ENCODE peak calls at places on chromosomes 1 and 21, in five cellular contexts. One of them, this sample, is unnamed.

GRCh38 chr1:233364695-233365539 is 37.4 kb downstream of the MAP3K21 start:
- DNase-seq in CD4-positive, CD25-positive, alpha-beta regulatory T cell: no peak
- DNase-seq in heart left ventricle: no peak
- DNase-seq in esophagus squamous epithelium: no peak
- DNase-seq in Peyer's patch: no peak
- DNase-seq in this sample: no peak

GRCh38 chr1:156160000-156160743 is 6.8 kb downstream of the SEMA4A start:
- DNase-seq in esophagus squamous epithelium: no peak
- DNase-seq in CD4-positive, CD25-positive, alpha-beta regulatory T cell: no peak
- DNase-seq in Peyer's patch: no peak
- DNase-seq in heart left ventricle: peak; percentile 75
- DNase-seq in this sample: no peak

GRCh38 chr1:235313262-235313661 is 14.7 kb downstream of the ARID4B start:
- DNase-seq in esophagus squamous epithelium: no peak
- DNase-seq in heart left ventricle: no peak
- DNase-seq in CD4-positive, CD25-positive, alpha-beta regulatory T cell: no peak
- DNase-seq in Peyer's patch: no peak
- DNase-seq in this sample: no peak

GRCh38 chr21:34996304-34997081 is 52.6 kb downstream of the RUNX1 start:
- DNase-seq in esophagus squamous epithelium: no peak
- DNase-seq in heart left ventricle: no peak
- DNase-seq in CD4-positive, CD25-positive, alpha-beta regulatory T cell: no peak
- DNase-seq in Peyer's patch: no peak
- DNase-seq in this sample: no peak

GRCh38 chr1:8941906-8942305 is 3.8 kb upstream of the CA6 start:
- DNase-seq in Peyer's patch: no peak
- DNase-seq in esophagus squamous epithelium: no peak
- DNase-seq in heart left ventricle: no peak
- DNase-seq in CD4-positive, CD25-positive, alpha-beta regulatory T cell: no peak
- DNase-seq in this sample: no peak

GRCh38 chr1:207021139-207021861 is 11.3 kb downstream of the C1orf116 start:
- DNase-seq in esophagus squamous epithelium: no peak
- DNase-seq in CD4-positive, CD25-positive, alpha-beta regulatory T cell: no peak
- DNase-seq in heart left ventricle: no peak
- DNase-seq in Peyer's patch: no peak
- DNase-seq in this sample: no peak

GRCh38 chr1:15656464-15656863 is 27.7 kb upstream of the PLEKHM2 start:
- DNase-seq in CD4-positive, CD25-positive, alpha-beta regulatory T cell: no peak
- DNase-seq in esophagus squamous epithelium: no peak
- DNase-seq in Peyer's patch: no peak
- DNase-seq in heart left ventricle: no peak
- DNase-seq in this sample: no peak

GRCh38 chr1:215606564-215607168 is 39.6 kb downstream of the KCTD3 start:
- DNase-seq in CD4-positive, CD25-positive, alpha-beta regulatory T cell: no peak
- DNase-seq in Peyer's patch: no peak
- DNase-seq in esophagus squamous epithelium: no peak
- DNase-seq in heart left ventricle: no peak
- DNase-seq in this sample: no peak

GRCh38 chr1:176205322-176205914 is 1.7 kb downstream of the COP1 start:
- DNase-seq in heart left ventricle: no peak
- DNase-seq in Peyer's patch: no peak
- DNase-seq in CD4-positive, CD25-positive, alpha-beta regulatory T cell: no peak
- DNase-seq in esophagus squamous epithelium: no peak
- DNase-seq in this sample: no peak

GRCh38 chr21:44969965-44970755 is 30.3 kb downstream of the SLX9 start:
- DNase-seq in CD4-positive, CD25-positive, alpha-beta regulatory T cell: no peak
- DNase-seq in esophagus squamous epithelium: no peak
- DNase-seq in heart left ventricle: no peak
- DNase-seq in Peyer's patch: no peak
- DNase-seq in this sample: no peak

GRCh38 chr21:36210779-36211659 is 54.4 kb downstream of the DOP1B start:
- DNase-seq in esophagus squamous epithelium: no peak
- DNase-seq in heart left ventricle: no peak
- DNase-seq in CD4-positive, CD25-positive, alpha-beta regulatory T cell: no peak
- DNase-seq in Peyer's patch: no peak
- DNase-seq in this sample: no peak

GRCh38 chr21:42257091-42257760 is 38.3 kb downstream of the ABCG1 start:
- DNase-seq in heart left ventricle: no peak
- DNase-seq in esophagus squamous epithelium: no peak
- DNase-seq in Peyer's patch: peak; percentile 46
- DNase-seq in CD4-positive, CD25-positive, alpha-beta regulatory T cell: no peak
- DNase-seq in this sample: no peak

GRCh38 chr1:44050261-44050660 is 19.0 kb upstream of the SLC6A9 start:
- DNase-seq in CD4-positive, CD25-positive, alpha-beta regulatory T cell: no peak
- DNase-seq in esophagus squamous epithelium: no peak
- DNase-seq in Peyer's patch: no peak
- DNase-seq in heart left ventricle: no peak
- DNase-seq in this sample: no peak

GRCh38 chr1:77370161-77370560 is 88.3 kb downstream of the AK5 start:
- DNase-seq in heart left ventricle: no peak
- DNase-seq in esophagus squamous epithelium: no peak
- DNase-seq in CD4-positive, CD25-positive, alpha-beta regulatory T cell: no peak
- DNase-seq in Peyer's patch: no peak
- DNase-seq in this sample: no peak

GRCh38 chr1:183609313-183609712 is 19.1 kb upstream of the NCF2 start:
- DNase-seq in Peyer's patch: peak; percentile 70
- DNase-seq in esophagus squamous epithelium: no peak
- DNase-seq in CD4-positive, CD25-positive, alpha-beta regulatory T cell: no peak
- DNase-seq in heart left ventricle: peak; percentile 58
- DNase-seq in this sample: peak; percentile 48

GRCh38 chr1:161739865-161740566 is 9.6 kb upstream of the DUSP12 start:
- DNase-seq in CD4-positive, CD25-positive, alpha-beta regulatory T cell: no peak
- DNase-seq in esophagus squamous epithelium: no peak
- DNase-seq in heart left ventricle: peak; percentile 27
- DNase-seq in Peyer's patch: peak; percentile 85
- DNase-seq in this sample: no peak

GRCh38 chr1:214976665-214977064 is 105.9 kb upstream of the KCNK2 start:
- DNase-seq in esophagus squamous epithelium: no peak
- DNase-seq in CD4-positive, CD25-positive, alpha-beta regulatory T cell: no peak
- DNase-seq in Peyer's patch: no peak
- DNase-seq in heart left ventricle: no peak
- DNase-seq in this sample: no peak

GRCh38 chr21:26804895-26805609 is 40.2 kb downstream of the ADAMTS1 start:
- DNase-seq in esophagus squamous epithelium: no peak
- DNase-seq in Peyer's patch: no peak
- DNase-seq in heart left ventricle: no peak
- DNase-seq in CD4-positive, CD25-positive, alpha-beta regulatory T cell: no peak
- DNase-seq in this sample: no peak

GRCh38 chr1:236699366-236699765 is 13.1 kb downstream of the ACTN2 start:
- DNase-seq in esophagus squamous epithelium: no peak
- DNase-seq in heart left ventricle: no peak
- DNase-seq in CD4-positive, CD25-positive, alpha-beta regulatory T cell: no peak
- DNase-seq in Peyer's patch: no peak
- DNase-seq in this sample: no peak

GRCh38 chr1:51433269-51433971 is 85.6 kb downstream of the EPS15 start:
- DNase-seq in Peyer's patch: no peak
- DNase-seq in heart left ventricle: no peak
- DNase-seq in esophagus squamous epithelium: no peak
- DNase-seq in CD4-positive, CD25-positive, alpha-beta regulatory T cell: no peak
- DNase-seq in this sample: no peak
- H3K4me3 ChIP-seq in Peyer's patch: no peak overlapping the region
- H3K4me3 ChIP-seq in heart left ventricle: no peak overlapping the region
- H3K4me3 ChIP-seq in esophagus squamous epithelium: no peak overlapping the region
- H3K4me3 ChIP-seq in CD4-positive, CD25-positive, alpha-beta regulatory T cell: peak overlapping the region; percentile 65
- H3K4me3 ChIP-seq in this sample: no peak overlapping the region

GRCh38 chr1:26697978-26698849 is 2.4 kb downstream of the ARID1A start:
- DNase-seq in CD4-positive, CD25-positive, alpha-beta regulatory T cell: peak; percentile 41
- DNase-seq in heart left ventricle: peak; percentile 65
- DNase-seq in esophagus squamous epithelium: no peak
- DNase-seq in Peyer's patch: peak; percentile 72
- DNase-seq in this sample: peak; percentile 67

GRCh38 chr1:26696645-26697440 is 1.0 kb downstream of the ARID1A start:
- DNase-seq in Peyer's patch: peak; percentile 75
- DNase-seq in CD4-positive, CD25-positive, alpha-beta regulatory T cell: peak; percentile 70
- DNase-seq in esophagus squamous epithelium: no peak
- DNase-seq in heart left ventricle: peak; percentile 32
- DNase-seq in this sample: peak; percentile 46

GRCh38 chr1:26696191-26696644 is 403 bp downstream of the ARID1A start:
- DNase-seq in heart left ventricle: no peak
- DNase-seq in esophagus squamous epithelium: no peak
- DNase-seq in CD4-positive, CD25-positive, alpha-beta regulatory T cell: peak; percentile 29
- DNase-seq in Peyer's patch: peak; percentile 54
- DNase-seq in this sample: peak; percentile 65

GRCh38 chr1:26695417-26696190 is at the start of gene ARID1A:
- DNase-seq in Peyer's patch: peak; percentile 98
- DNase-seq in esophagus squamous epithelium: peak; percentile 82
- DNase-seq in heart left ventricle: peak; percentile 96
- DNase-seq in CD4-positive, CD25-positive, alpha-beta regulatory T cell: peak; percentile 92
- DNase-seq in this sample: peak; percentile 97

DNA sequence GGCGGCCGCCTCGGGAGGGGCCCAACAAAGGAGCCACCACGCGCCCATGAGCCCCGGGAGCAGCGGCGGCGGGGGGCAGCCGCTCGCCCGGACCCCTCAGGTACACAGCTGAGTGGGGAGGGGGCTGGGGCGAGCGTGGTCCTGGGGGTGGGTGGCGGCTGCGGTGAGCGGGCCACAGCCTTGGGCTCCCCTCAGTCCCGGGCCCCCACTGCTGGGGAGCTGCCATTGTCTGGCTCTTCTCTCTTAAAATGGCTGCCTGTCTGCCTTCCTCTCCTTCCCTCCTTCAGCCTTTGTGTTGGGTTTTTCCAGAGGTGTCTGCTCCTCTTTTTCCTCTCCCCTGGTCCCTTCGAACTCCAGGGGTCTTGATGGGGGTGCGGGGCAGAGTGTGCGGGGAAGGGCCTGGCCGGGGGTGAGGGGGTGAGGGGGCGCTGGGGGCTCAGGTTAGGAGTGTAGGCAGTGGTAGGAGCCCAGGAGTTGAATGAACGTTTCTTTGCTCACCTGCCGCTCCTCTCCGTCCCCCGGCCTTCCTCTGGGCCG is 1.7 kb downstream of the ARID1A start:
- DNase-seq in heart left ventricle: no peak
- DNase-seq in esophagus squamous epithelium: no peak
- DNase-seq in CD4-positive, CD25-positive, alpha-beta regulatory T cell: peak; percentile 7
- DNase-seq in Peyer's patch: no peak
- DNase-seq in this sample: no peak
- H3K4me1 ChIP-seq in heart left ventricle: peaks cover 42% of the 10 kb centered on the region
- H3K4me1 ChIP-seq in esophagus squamous epithelium: peaks cover 45% of the 10 kb centered on the region
- H3K4me1 ChIP-seq in CD4-positive, CD25-positive, alpha-beta regulatory T cell: peaks cover 68% of the 10 kb centered on the region
- H3K4me1 ChIP-seq in Peyer's patch: no peaks in the 10 kb centered on the region
- H3K4me1 ChIP-seq in this sample: peaks cover 54% of the 10 kb centered on the region

GRCh38 chr21:33025471-33026298 is at the start of gene OLIG2:
- DNase-seq in heart left ventricle: no peak
- DNase-seq in Peyer's patch: no peak
- DNase-seq in CD4-positive, CD25-positive, alpha-beta regulatory T cell: no peak
- DNase-seq in esophagus squamous epithelium: no peak
- DNase-seq in this sample: no peak
- H3K4me3 ChIP-seq in heart left ventricle: peak within 1 kb of the TSS; percentile 20
- H3K4me3 ChIP-seq in Peyer's patch: no peak within 1 kb of the TSS
- H3K4me3 ChIP-seq in CD4-positive, CD25-positive, alpha-beta regulatory T cell: no peak within 1 kb of the TSS
- H3K4me3 ChIP-seq in esophagus squamous epithelium: no peak within 1 kb of the TSS
- H3K4me3 ChIP-seq in this sample: no peak within 1 kb of the TSS

DNA sequence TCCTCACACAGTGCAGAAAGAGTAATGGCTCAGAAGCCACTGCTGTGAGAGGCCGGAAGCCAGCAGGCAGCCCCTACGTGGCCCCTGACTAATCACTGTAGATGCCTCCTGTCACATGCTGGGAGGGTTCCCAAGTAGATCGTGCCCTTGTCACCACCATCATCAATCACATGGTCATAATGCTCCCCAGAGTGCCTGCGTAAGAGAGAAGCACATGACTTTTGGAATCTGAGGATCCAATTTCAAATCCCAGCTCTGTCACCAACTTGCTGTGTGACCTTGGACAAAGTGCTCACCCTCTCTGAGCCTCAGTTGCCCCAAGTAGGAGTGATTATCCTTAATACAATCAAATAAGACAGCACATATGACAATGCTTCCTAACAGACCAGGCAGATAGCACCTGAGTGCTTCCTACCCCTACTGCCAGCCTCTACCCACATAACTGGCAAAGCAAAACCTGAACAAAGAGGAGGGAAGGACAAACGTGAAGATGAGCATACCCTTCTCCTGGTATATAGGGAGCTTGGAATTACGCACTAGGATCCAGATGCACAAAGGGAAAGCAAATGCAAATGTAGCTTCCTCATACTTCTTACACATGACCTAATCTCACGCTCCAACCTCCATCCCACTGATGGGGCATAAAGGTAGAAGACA is 65.7 kb downstream of the SDC3 start:
- DNase-seq in CD4-positive, CD25-positive, alpha-beta regulatory T cell: no peak
- DNase-seq in Peyer's patch: no peak
- DNase-seq in esophagus squamous epithelium: no peak
- DNase-seq in heart left ventricle: no peak
- DNase-seq in this sample: no peak
- H3K4me1 ChIP-seq in CD4-positive, CD25-positive, alpha-beta regulatory T cell: no peaks in the 10 kb centered on the region
- H3K4me1 ChIP-seq in Peyer's patch: no peaks in the 10 kb centered on the region
- H3K4me1 ChIP-seq in esophagus squamous epithelium: peaks cover 3% of the 10 kb centered on the region
- H3K4me1 ChIP-seq in heart left ventricle: peaks cover 4% of the 10 kb centered on the region
- H3K4me1 ChIP-seq in this sample: peaks cover 5% of the 10 kb centered on the region

DNA sequence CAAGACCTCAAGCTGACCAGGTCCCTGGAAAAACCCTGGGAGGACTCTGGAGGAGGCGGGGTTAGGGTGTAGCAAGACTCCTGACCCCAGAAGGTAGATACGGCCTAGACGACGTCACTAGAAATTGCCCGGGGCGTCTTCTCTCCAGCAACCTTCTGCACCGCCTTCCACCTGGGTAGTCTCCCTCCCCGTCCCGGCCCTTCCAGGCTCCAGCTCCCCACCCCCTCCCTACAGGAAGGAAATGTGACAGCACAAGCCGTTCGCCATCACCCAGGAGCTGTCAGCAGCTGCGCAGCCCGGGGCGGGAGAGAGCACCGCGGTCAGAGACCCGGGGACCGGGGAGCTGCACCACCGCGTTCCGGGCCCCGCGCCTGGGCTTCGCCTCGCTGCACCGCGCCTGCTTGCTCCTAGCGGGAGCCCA is 20.0 kb downstream of the SERTAD4 start:
- DNase-seq in CD4-positive, CD25-positive, alpha-beta regulatory T cell: no peak
- DNase-seq in heart left ventricle: peak; percentile 24
- DNase-seq in Peyer's patch: peak; percentile 58
- DNase-seq in esophagus squamous epithelium: no peak
- DNase-seq in this sample: peak; percentile 78
- H3K4me3 ChIP-seq in CD4-positive, CD25-positive, alpha-beta regulatory T cell: no peak overlapping the region
- H3K4me3 ChIP-seq in heart left ventricle: no peak overlapping the region
- H3K4me3 ChIP-seq in Peyer's patch: peak overlapping the region; percentile 63
- H3K4me3 ChIP-seq in esophagus squamous epithelium: no peak overlapping the region
- H3K4me3 ChIP-seq in this sample: no peak overlapping the region

GRCh38 chr1:186765446-186765845 is 63.3 kb upstream of the PLA2G4A start:
- DNase-seq in heart left ventricle: no peak
- DNase-seq in CD4-positive, CD25-positive, alpha-beta regulatory T cell: no peak
- DNase-seq in Peyer's patch: no peak
- DNase-seq in esophagus squamous epithelium: no peak
- DNase-seq in this sample: no peak
- H3K4me1 ChIP-seq in heart left ventricle: no peaks in the 10 kb centered on the region
- H3K4me1 ChIP-seq in CD4-positive, CD25-positive, alpha-beta regulatory T cell: no peaks in the 10 kb centered on the region
- H3K4me1 ChIP-seq in Peyer's patch: no peaks in the 10 kb centered on the region
- H3K4me1 ChIP-seq in esophagus squamous epithelium: no peaks in the 10 kb centered on the region
- H3K4me1 ChIP-seq in this sample: no peaks in the 10 kb centered on the region

This sample was measured in mucosa of descending colon.